ENCODE peak calls at places on chromosomes 5 and 9, in six cellular contexts. Q is A549, W is K562, O is GM12878, Y is IMR-90, S is HepG2. N is an unnamed sample.

GRCh38 chr5:137186759-137187461 is 312.2 kb downstream of the SPOCK1 start:
- DNase-seq in Q (no peak), W (no peak), O (no peak), Y (peak; percentile 81), S (no peak), N (no peak)

GRCh38 chr5:78758169-78758839 is 109.7 kb upstream of the LHFPL2 start:
- DNase-seq in Q (no peak), W (peak; percentile 24), O (peak; percentile 95), Y (peak; percentile 84), S (peak; percentile 91), N (no peak)

GRCh38 chr9:7659766-7660165 is 139.8 kb downstream of the DMAC1 start:
- DNase-seq in Q (no peak), W (no peak), O (no peak), Y (no peak), S (no peak), N (no peak)

GRCh38 chr5:137699291-137700281 is 36.3 kb downstream of the KLHL3 start:
- DNase-seq in Q (no peak), W (no peak), O (no peak), Y (peak; percentile 10), S (no peak), N (no peak)

GRCh38 chr9:123455187-123455586 is 99.2 kb downstream of the CRB2 start:
- DNase-seq in Q (no peak), W (no peak), O (no peak), Y (no peak), S (no peak), N (no peak)

GRCh38 chr9:114214181-114214580 is 58.8 kb downstream of the COL27A1 start:
- DNase-seq in Q (no peak), W (no peak), O (no peak), Y (peak; percentile 48), S (no peak), N (no peak)

GRCh38 chr9:123304340-123304691 is 35.9 kb upstream of the STRBP start:
- DNase-seq in Q (no peak), W (no peak), O (no peak), Y (no peak), S (no peak), N (no peak)

GRCh38 chr9:4303002-4303401 is 3.1 kb upstream of the GLIS3 start:
- DNase-seq in Q (no peak), W (no peak), O (no peak), Y (peak; percentile 51), S (no peak), N (no peak)

GRCh38 chr9:79577969-79578723 is 6.4 kb downstream of the TLE4 start:
- DNase-seq in Q (no peak), W (no peak), O (no peak), Y (peak; percentile 16), S (no peak), N (peak; percentile 66)

GRCh38 chr5:89282832-89283510 is 400.0 kb upstream of the MEF2C start:
- DNase-seq in Q (no peak), W (no peak), O (no peak), Y (peak; percentile 85), S (no peak), N (no peak)

GRCh38 chr5:122790354-122791123 is 15.7 kb downstream of the SNX2 start:
- DNase-seq in Q (no peak), W (no peak), O (no peak), Y (no peak), S (no peak), N (no peak)
- TF ChIP-seq BHLHE40 in Q (no peak), W (no peak), O (no peak), Y (no peak), S (no peak), N (no peak)

GRCh38 chr5:54610197-54610898 is 92.8 kb downstream of the SNX18 start:
- DNase-seq in Q (no peak), W (no peak), O (peak; percentile 51), Y (no peak), S (no peak), N (no peak)
- TF ChIP-seq BHLHE40 in Q (no peak), W (no peak), O (peak; percentile 50), Y (no peak), S (no peak), N (no peak)

GRCh38 chr5:141696431-141696830 is 14.4 kb upstream of the ARAP3 start:
- DNase-seq in Q (no peak), W (no peak), O (no peak), Y (no peak), S (no peak), N (no peak)

GRCh38 chr5:141697586-141697985 is 15.6 kb upstream of the ARAP3 start:
- DNase-seq in Q (no peak), W (no peak), O (no peak), Y (no peak), S (no peak), N (no peak)

GRCh38 chr5:141694479-141694878 is 12.4 kb upstream of the ARAP3 start:
- DNase-seq in Q (no peak), W (no peak), O (no peak), Y (no peak), S (no peak), N (no peak)

GRCh38 chr5:141692919-141693848 is 11.2 kb upstream of the ARAP3 start:
- DNase-seq in Q (no peak), W (peak; percentile 40), O (no peak), Y (peak; percentile 55), S (no peak), N (no peak)

DNA sequence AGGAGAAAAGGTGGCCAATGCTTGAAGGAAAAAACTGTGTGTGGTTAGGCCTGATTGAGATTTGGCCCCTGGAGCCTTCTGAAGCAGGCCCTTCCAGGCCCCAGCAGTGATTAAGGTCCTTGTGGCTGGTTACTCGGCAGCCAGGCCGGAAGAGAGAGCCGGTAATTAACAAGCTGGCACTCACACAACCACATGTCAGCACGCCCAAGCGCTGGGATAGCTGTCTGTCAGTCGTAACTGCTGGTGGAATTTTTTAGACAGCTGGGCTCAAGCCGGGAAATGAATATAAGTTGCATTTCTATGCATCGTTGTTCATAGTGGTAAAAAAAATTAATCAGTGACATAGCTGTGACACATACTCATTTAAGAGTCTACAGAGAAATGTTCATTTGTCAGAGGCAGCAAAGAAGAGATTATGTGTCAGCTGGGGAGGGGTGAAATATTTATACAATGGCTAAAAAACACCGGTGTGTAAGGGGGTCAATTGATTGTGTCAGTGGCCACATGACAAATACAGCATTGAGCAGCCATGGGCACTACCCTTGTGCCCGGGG is 13.7 kb upstream of the ARAP3 start:
- DNase-seq in Q (no peak), W (no peak), O (no peak), Y (no peak), S (no peak), N (no peak)
- TF ChIP-seq BHLHE40 in Q (no peak), W (no peak), O (no peak), Y (no peak), S (no peak), N (no peak)

DNA sequence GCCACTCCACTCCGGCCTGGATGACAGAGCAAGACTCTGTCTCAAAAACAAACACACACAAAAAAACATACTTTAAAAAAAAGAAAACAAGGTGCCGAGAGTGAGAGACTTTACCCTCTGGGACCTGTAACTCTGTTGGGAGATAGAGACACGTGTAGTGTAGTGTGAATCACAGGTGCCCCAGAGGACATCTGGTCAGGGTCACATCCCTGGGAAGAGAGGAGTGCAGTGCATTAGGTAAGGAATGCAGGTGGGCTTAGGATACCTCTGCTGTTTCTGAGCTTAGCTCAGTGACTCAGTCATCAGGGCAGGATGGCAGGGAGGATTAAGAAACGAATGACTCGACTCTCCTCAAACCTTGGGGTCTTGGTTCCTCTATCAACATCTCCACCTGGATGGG is 174.6 kb downstream of the GOLPH3 start:
- DNase-seq in Q (no peak), W (no peak), O (no peak), Y (no peak), S (no peak), N (no peak)
- TF ChIP-seq BHLHE40 in Q (no peak), W (no peak), O (no peak), Y (no peak), S (no peak), N (no peak)

GRCh38 chr5:140926211-140926902 is at the start of gene PCDHAC1:
- DNase-seq in Q (peak; percentile 84), W (peak; percentile 18), O (no peak), Y (no peak), S (no peak), N (peak; percentile 73)
- TF ChIP-seq BHLHE40 in Q (no peak), W (no peak), O (no peak), Y (no peak), S (no peak), N (no peak)

GRCh38 chr5:121954086-121954485 is 7.7 kb upstream of the SRFBP1 start:
- DNase-seq in Q (no peak), W (no peak), O (no peak), Y (no peak), S (no peak), N (no peak)
- TF ChIP-seq BHLHE40 in Q (no peak), W (no peak), O (no peak), Y (no peak), S (no peak), N (no peak)

DNA sequence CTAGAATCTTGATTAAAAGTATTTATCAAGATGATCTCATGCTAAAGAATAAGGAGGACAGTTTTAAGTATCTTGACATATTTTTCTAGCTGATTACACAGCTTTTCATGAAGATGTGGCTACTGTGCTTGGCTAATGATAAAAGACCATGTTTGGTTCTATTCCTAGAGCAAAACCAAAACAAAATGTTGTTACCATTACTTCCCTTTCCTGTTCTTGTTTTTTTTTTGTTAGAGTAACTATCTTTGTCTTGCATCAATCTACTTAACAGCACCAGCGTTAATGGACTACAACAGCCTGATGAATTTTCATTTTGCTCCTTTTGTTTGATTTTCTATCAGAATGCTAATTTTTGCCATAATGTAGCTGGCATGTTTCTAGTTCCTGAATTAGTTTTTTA is 86.2 kb upstream of the DHFR start:
- DNase-seq in Q (no peak), W (no peak), O (no peak), Y (no peak), S (no peak), N (no peak)
- TF ChIP-seq BHLHE40 in Q (no peak), W (no peak), O (no peak), Y (no peak), S (no peak), N (no peak)

DNA sequence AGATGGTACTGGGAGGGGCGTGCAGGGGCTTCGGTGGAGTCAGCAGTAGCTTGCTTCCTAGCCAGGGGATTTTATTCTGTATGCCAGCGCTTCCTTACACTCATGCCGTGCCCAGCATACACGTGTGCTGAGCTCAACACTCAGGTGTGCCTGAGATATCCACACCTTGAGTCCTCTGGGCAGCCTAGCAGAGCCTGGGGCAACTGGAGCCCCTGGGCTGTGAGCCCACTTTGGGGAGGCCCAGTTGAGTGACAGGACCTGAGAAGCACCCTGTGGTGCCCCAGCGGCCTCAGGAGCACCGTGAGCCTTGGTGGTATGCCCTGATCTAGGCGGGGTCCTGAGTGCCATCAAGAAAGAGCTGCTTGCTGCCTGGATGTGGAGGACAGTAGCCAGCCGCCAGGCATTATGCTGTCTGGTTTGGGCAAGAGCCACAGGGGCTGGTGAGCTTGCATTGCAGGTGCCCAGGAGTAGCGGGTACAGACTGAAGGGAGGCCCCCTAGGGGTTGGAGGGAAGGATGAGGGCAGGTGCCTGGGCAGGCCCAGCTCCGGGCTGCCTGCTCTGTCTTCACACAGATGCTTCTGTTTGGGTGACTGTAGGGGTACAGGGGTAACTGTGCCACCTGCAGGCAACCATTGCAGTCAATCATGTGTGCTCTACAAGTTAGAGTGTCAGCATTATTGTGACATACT is 42.9 kb downstream of the BNIP1 start:
- DNase-seq in Q (peak; percentile 32), W (no peak), O (no peak), Y (no peak), S (peak; percentile 15), N (no peak)
- TF ChIP-seq BHLHE40 in Q (no peak), W (no peak), O (no peak), Y (no peak), S (no peak), N (no peak)